ENCODE peak calls at places on chromosome 1, in nine cellular contexts. B is heart right ventricle, X is cardiac muscle cell, G is left ventricle myocardium inferior, F is upper lobe of right lung, J is fibroblast of lung, P is lung, I is body of pancreas, L is transverse colon. Q is an unnamed sample.
A peak's percentile ranks its signal among the peaks of the same experiment; 100 is the strongest.

GRCh38 chr1:11272544-11272841 is 505 bp upstream of the UBIAD1 start:
- DNase-seq in B (no peak), X (no peak), G (no peak), F (no peak), J (no peak), P (no peak), I (no peak), L (no peak), Q (no peak)

GRCh38 chr1:176601358-176601757 is 138.4 kb downstream of the PAPPA2 start:
- DNase-seq in B (no peak), X (peak; percentile 78), G (no peak), F (no peak), J (no peak), P (no peak), I (no peak), L (no peak), Q (no peak)

GRCh38 chr1:20469406-20470076 is 16.5 kb downstream of the CAMK2N1 start:
- DNase-seq in B (no peak), X (no peak), G (no peak), F (no peak), J (no peak), P (no peak), I (no peak), L (no peak), Q (no peak)

GRCh38 chr1:87435484-87435883 is 106.8 kb downstream of the LMO4 start:
- DNase-seq in B (peak; percentile 18), X (no peak), G (no peak), F (no peak), J (peak; percentile 84), P (no peak), I (no peak), L (no peak), Q (no peak)

GRCh38 chr1:230176871-230177411 is 109.9 kb downstream of the GALNT2 start:
- DNase-seq in B (peak; percentile 86), X (no peak), G (peak; percentile 80), F (no peak), J (peak; percentile 28), P (no peak), I (peak; percentile 66), L (peak; percentile 39), Q (no peak)

GRCh38 chr1:53182111-53182593 is 14.5 kb upstream of the CPT2 start:
- DNase-seq in B (peak; percentile 81), X (peak; percentile 89), G (peak; percentile 79), F (peak; percentile 85), J (peak; percentile 68), P (peak; percentile 88), I (peak; percentile 87), L (peak; percentile 92), Q (peak; percentile 90)

GRCh38 chr1:66532798-66533783 is 862 bp upstream of the SGIP1 start:
- DNase-seq in B (peak; percentile 50), X (no peak), G (peak; percentile 19), F (peak; percentile 60), J (peak; percentile 83), P (no peak), I (no peak), L (no peak), Q (no peak)

GRCh38 chr1:196450143-196450911 is 157.9 kb downstream of the KCNT2 start:
- DNase-seq in B (no peak), X (no peak), G (no peak), F (no peak), J (no peak), P (no peak), I (no peak), L (no peak), Q (no peak)

GRCh38 chr1:35181790-35182455 is 11.0 kb downstream of the SFPQ start:
- DNase-seq in B (no peak), X (no peak), G (no peak), F (no peak), J (no peak), P (no peak), I (no peak), L (no peak), Q (no peak)

GRCh38 chr1:232813082-232813481 is 7.9 kb downstream of the MAP10 start:
- DNase-seq in B (no peak), X (no peak), G (no peak), F (no peak), J (no peak), P (no peak), I (no peak), L (no peak), Q (no peak)

GRCh38 chr1:226187019-226187322 is 430 bp upstream of the ACBD3 start:
- DNase-seq in B (no peak), X (no peak), G (no peak), F (no peak), J (no peak), P (no peak), I (no peak), L (no peak), Q (no peak)

GRCh38 chr1:225657462-225657989 is 4.6 kb upstream of the ENAH start:
- DNase-seq in B (no peak), X (no peak), G (no peak), F (no peak), J (peak; percentile 88), P (no peak), I (no peak), L (no peak), Q (no peak)

GRCh38 chr1:98232678-98233077 is 311.8 kb upstream of the DPYD start:
- DNase-seq in B (no peak), X (no peak), G (no peak), F (no peak), J (no peak), P (no peak), I (no peak), L (no peak), Q (no peak)

GRCh38 chr1:47697616-47698335 is 259.9 kb downstream of the FOXD2 start:
- DNase-seq in B (no peak), X (no peak), G (no peak), F (peak; percentile 27), J (no peak), P (no peak), I (no peak), L (peak; percentile 72), Q (no peak)

GRCh38 chr1:88141499-88142074 is 542.5 kb upstream of the PKN2 start:
- DNase-seq in B (no peak), X (no peak), G (no peak), F (no peak), J (no peak), P (no peak), I (no peak), L (no peak), Q (no peak)

GRCh38 chr1:111604931-111605330 is 14.7 kb upstream of the RAP1A start:
- DNase-seq in B (no peak), X (no peak), G (no peak), F (no peak), J (peak; percentile 93), P (no peak), I (no peak), L (no peak), Q (no peak)

GRCh38 chr1:206890125-206890637 is 7.1 kb upstream of the IL24 start:
- DNase-seq in B (no peak), X (no peak), G (no peak), F (no peak), J (peak; percentile 53), P (no peak), I (no peak), L (no peak), Q (no peak)

GRCh38 chr1:156676820-156677615 is at the start of gene NES:
- DNase-seq in B (peak; percentile 91), X (peak; percentile 91), G (peak; percentile 84), F (no peak), J (peak; percentile 60), P (no peak), I (no peak), L (peak; percentile 50), Q (no peak)

DNA sequence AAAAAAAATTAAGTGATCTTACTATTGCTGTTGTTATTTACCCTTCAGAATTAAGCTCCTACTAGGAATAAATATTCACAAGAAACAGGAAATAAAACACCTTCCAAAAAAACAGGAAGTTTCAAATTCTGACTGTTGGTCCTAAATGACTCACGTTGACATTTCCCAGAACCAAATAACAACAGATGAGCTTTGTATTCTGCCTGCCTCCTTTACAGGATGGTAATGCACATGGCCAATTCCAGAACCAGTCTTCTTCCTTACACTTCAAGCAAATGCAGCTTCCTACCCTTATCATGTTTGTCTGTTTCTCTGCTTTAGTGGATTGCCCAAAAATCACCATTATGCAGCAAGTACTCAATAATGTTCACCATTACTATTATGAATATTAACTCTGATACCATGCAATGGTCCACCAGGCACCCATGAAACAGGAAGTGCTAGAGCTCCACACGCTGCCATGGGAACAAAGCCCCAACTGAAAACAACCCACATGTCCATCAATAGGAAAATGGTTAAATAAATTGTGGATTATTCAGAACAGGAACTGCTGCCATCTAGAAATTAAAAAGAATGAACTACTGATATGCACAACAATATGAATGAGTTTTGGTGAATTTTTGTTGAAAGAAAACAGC is 8.9 kb downstream of the CASP9 start:
- DNase-seq in B (no peak), X (no peak), G (no peak), F (no peak), J (no peak), P (no peak), I (no peak), L (no peak), Q (no peak)
- H3K27ac ChIP-seq in B (no peak overlapping the region), X (no peak overlapping the region), G (no peak overlapping the region), F (no peak overlapping the region), J (no peak overlapping the region), P (no peak overlapping the region), I (no peak overlapping the region), L (no peak overlapping the region), Q (no peak overlapping the region)

GRCh38 chr1:224521904-224522734 is 87.5 kb upstream of the WDR26 start:
- DNase-seq in B (no peak), X (no peak), G (no peak), F (no peak), J (no peak), P (no peak), I (no peak), L (no peak), Q (no peak)
- TF ChIP-seq CTCF in B (no peak), X (peak; percentile 7), G (no peak), F (no peak), J (no peak), P (no peak), I (peak; percentile 13), L (no peak), Q (no peak)

DNA sequence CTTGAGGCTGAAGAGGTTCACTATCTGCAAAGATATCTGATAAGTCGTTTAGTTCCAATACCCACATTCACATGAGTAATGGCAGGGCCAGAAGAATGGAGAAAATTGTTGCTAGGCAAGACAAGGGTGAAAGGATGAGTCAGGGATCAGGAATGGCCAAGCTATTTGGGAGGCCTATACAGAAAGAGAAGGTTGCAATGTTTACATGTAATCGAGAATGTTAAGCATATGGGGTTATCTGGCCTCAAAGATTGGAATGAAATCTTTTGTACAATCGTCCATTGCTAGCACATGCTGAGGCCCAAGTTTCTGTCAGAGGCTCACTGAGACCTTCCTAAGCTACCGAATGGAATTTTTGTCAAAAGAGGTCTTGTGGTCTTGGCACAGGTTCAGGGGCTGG is 299.9 kb upstream of the PLD5 start:
- DNase-seq in B (no peak), X (no peak), G (no peak), F (no peak), J (peak; percentile 76), P (no peak), I (no peak), L (no peak), Q (no peak)
- H3K27ac ChIP-seq in B (no peak overlapping the region), X (no peak overlapping the region), G (no peak overlapping the region), F (no peak overlapping the region), J (no peak overlapping the region), P (no peak overlapping the region), I (no peak overlapping the region), L (no peak overlapping the region), Q (no peak overlapping the region)

DNA sequence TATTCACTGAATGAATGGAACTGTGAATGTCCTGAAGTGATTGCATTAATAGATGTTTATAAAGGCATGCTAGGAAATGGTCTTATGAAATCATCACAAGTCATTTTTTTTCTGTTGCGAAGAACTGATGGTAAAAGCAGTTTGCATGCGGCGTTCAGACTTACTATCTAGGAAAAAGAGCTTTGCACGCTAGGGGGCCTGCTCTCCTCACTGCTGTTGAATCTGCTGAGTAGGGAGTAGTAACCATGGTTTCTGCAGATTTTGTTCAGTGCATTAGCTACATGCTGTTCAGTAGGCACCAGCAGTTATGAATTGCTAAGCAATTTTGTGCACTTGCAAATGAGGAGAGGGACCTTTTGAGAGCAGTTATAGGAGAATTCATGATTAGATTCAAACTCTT is 57.9 kb downstream of the CENPF start:
- DNase-seq in B (no peak), X (peak; percentile 37), G (no peak), F (no peak), J (peak; percentile 77), P (no peak), I (peak; percentile 26), L (peak; percentile 9), Q (peak; percentile 46)
- TF ChIP-seq CTCF in B (peak; percentile 52), X (peak; percentile 77), G (peak; percentile 50), F (peak; percentile 43), J (peak; percentile 85), P (no peak), I (peak; percentile 25), L (no peak), Q (no peak)

Q was measured in stomach.